ENCODE peak calls at places on chromosomes 13 and 19, in five cellular contexts. M, A, G, U and I are unnamed samples.

GRCh38 chr19:31784631-31785237 is 435.5 kb upstream of the TSHZ3 start:
- DNase-seq in M (no peak), A (no peak), G (no peak), U (no peak), I (no peak)

GRCh38 chr19:1811472-1811894 is 593 bp downstream of the ATP8B3 start:
- DNase-seq in M (peak; percentile 71), A (peak; percentile 29), G (peak; percentile 93), U (peak; percentile 49), I (no peak)

GRCh38 chr19:49869009-49869483 is 1.7 kb upstream of the PNKP start:
- DNase-seq in M (no peak), A (no peak), G (peak; percentile 97), U (no peak), I (no peak)

GRCh38 chr19:33535176-33535575 is 13.6 kb upstream of the PEPD start:
- DNase-seq in M (no peak), A (no peak), G (no peak), U (no peak), I (no peak)

GRCh38 chr13:49298903-49299605 is 51.3 kb downstream of the CDADC1 start:
- DNase-seq in M (no peak), A (no peak), G (no peak), U (no peak), I (no peak)

GRCh38 chr13:43804461-43805070 is 17.8 kb upstream of the ENOX1 start:
- DNase-seq in M (no peak), A (no peak), G (no peak), U (no peak), I (no peak)

GRCh38 chr13:43132911-43133310 is 109.5 kb downstream of the DNAJC15 start:
- DNase-seq in M (no peak), A (no peak), G (no peak), U (no peak), I (no peak)

GRCh38 chr19:48102870-48103751 is 7.5 kb downstream of the PLA2G4C start:
- DNase-seq in M (no peak), A (no peak), G (peak; percentile 44), U (peak; percentile 17), I (peak; percentile 52)

GRCh38 chr13:21074601-21075302 is 13.4 kb upstream of the LATS2 start:
- DNase-seq in M (no peak), A (no peak), G (no peak), U (no peak), I (no peak)

GRCh38 chr19:42461700-42462324 is 19.1 kb upstream of the CXCL17 start:
- DNase-seq in M (no peak), A (no peak), G (no peak), U (no peak), I (no peak)

GRCh38 chr19:41500443-41500842 is 57.5 kb downstream of the ERICH4 start:
- DNase-seq in M (no peak), A (no peak), G (no peak), U (no peak), I (no peak)

GRCh38 chr19:43527860-43528622 is 1.0 kb upstream of the ETHE1 start:
- DNase-seq in M (no peak), A (no peak), G (peak; percentile 80), U (no peak), I (no peak)

GRCh38 chr19:3725640-3726310 is 17.6 kb downstream of the TJP3 start:
- DNase-seq in M (peak; percentile 92), A (no peak), G (no peak), U (no peak), I (no peak)

GRCh38 chr13:19587635-19588300 is 26.4 kb upstream of the TPTE2 start:
- DNase-seq in M (peak; percentile 21), A (no peak), G (no peak), U (no peak), I (no peak)

GRCh38 chr19:53945998-53946397 is 16.7 kb upstream of the CACNG8 start:
- DNase-seq in M (no peak), A (no peak), G (no peak), U (no peak), I (no peak)

GRCh38 chr13:49240017-49240416 is 7.7 kb upstream of the CDADC1 start:
- DNase-seq in M (no peak), A (no peak), G (no peak), U (peak; percentile 25), I (no peak)

GRCh38 chr13:30107536-30108136 is 199.7 kb downstream of the KATNAL1 start:
- DNase-seq in M (no peak), A (no peak), G (no peak), U (no peak), I (no peak)

GRCh38 chr19:29837448-29837961 is 25.7 kb downstream of the CCNE1 start:
- DNase-seq in M (no peak), A (no peak), G (no peak), U (no peak), I (no peak)

GRCh38 chr13:38954291-38954690 is 36.3 kb downstream of the STOML3 start:
- DNase-seq in M (no peak), A (no peak), G (no peak), U (no peak), I (no peak)

GRCh38 chr13:42392706-42393572 is 121.0 kb downstream of the AKAP11 start:
- DNase-seq in M (no peak), A (no peak), G (no peak), U (no peak), I (no peak)

GRCh38 chr13:93549326-93549855 is 322.8 kb downstream of the GPC6 start:
- DNase-seq in M (no peak), A (no peak), G (no peak), U (no peak), I (no peak)

GRCh38 chr13:35512271-35512920 is 35.9 kb upstream of the MAB21L1 start:
- DNase-seq in M (no peak), A (no peak), G (no peak), U (no peak), I (no peak)

GRCh38 chr13:102566513-102566912 is 30.3 kb upstream of the TPP2 start:
- DNase-seq in M (no peak), A (no peak), G (no peak), U (no peak), I (no peak)

GRCh38 chr13:110636053-110636475 is 20.7 kb downstream of the NAXD start:
- DNase-seq in M (no peak), A (no peak), G (no peak), U (no peak), I (no peak)

GRCh38 chr13:75312884-75313520 is 169.0 kb downstream of the TBC1D4 start:
- DNase-seq in M (no peak), A (no peak), G (no peak), U (no peak), I (no peak)

GRCh38 chr13:62418872-62419271 is 1003.2 kb upstream of the PCDH20 start:
- DNase-seq in M (no peak), A (no peak), G (no peak), U (no peak), I (no peak)

GRCh38 chr13:30618186-30618937 is 642 bp downstream of the USPL1 start:
- DNase-seq in M (peak; percentile 37), A (peak; percentile 33), G (no peak), U (no peak), I (no peak)

GRCh38 chr13:44755872-44756271 is 179.7 kb upstream of the TSC22D1 start:
- DNase-seq in M (no peak), A (no peak), G (no peak), U (no peak), I (no peak)

GRCh38 chr13:41356788-41357187 is 45.7 kb downstream of the NAA16 start:
- DNase-seq in M (no peak), A (no peak), G (no peak), U (peak; percentile 7), I (no peak)

GRCh38 chr13:50910483-50910805 is 853 bp downstream of the RNASEH2B start:
- DNase-seq in M (peak; percentile 55), A (peak; percentile 49), G (no peak), U (no peak), I (no peak)

DNA sequence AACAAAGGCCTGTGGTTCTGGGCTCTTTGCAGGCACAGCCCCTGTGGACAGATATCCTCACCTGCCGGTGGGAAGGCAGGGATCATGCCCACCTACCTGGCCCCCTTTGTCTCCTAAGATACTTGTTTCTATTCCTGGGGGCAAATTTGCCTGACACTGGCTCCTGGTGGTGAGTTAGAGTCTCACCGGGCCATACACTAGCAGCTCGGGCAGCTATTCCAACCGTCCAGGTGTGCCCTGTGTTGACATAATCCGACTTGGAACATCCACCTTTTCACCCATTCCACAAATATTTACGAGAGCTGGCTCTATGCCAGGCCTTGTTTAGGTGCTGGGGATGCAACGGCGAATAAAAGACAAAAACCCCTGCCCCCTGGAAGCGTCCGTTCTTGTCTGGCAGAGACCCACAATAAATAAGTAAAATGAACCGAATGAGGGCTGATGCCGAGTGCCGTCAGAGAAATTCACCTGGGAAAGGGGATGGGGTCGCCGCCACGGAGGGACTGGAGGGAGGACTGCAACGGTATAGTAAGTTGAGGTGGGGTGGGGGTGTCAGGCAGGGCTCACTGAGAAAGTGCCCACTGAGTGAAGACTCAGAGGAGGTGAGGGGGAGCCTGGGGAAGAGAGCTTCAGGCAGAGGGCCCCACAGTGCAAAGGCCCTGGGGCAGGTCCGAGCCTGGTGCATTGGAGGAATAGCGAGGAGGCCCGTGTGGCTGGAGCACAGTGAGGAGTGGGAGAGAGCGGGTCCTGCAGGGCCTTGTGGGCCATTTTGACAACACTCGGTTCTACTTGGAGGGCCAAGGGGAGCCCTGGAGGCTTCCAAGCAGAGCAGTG is 43.2 kb upstream of the RANBP3 start:
- DNase-seq in M (no peak), A (no peak), G (peak; percentile 62), U (no peak), I (no peak)
- H3K4me3 ChIP-seq in M (no peak overlapping the region), A (no peak overlapping the region), G (no peak overlapping the region), U (no peak overlapping the region), I (no peak overlapping the region)

GRCh38 chr19:22517496-22518411 is 95.6 kb upstream of the ZNF98 start:
- DNase-seq in M (no peak), A (no peak), G (peak; percentile 76), U (no peak), I (no peak)

GRCh38 chr19:22515435-22515834 is 93.3 kb upstream of the ZNF98 start:
- DNase-seq in M (no peak), A (no peak), G (no peak), U (no peak), I (no peak)

GRCh38 chr19:22523940-22524339 is 101.8 kb upstream of the ZNF98 start:
- DNase-seq in M (no peak), A (no peak), G (no peak), U (no peak), I (no peak)

GRCh38 chr19:22519152-22519551 is 97.0 kb upstream of the ZNF98 start:
- DNase-seq in M (no peak), A (no peak), G (peak; percentile 28), U (no peak), I (no peak)
- H3K9me3 ChIP-seq in M (no peaks in the 10 kb centered on the region), A (no peaks in the 10 kb centered on the region), G (peaks cover 1% of the 10 kb centered on the region), U (no peaks in the 10 kb centered on the region), I (peaks cover 22% of the 10 kb centered on the region)

DNA sequence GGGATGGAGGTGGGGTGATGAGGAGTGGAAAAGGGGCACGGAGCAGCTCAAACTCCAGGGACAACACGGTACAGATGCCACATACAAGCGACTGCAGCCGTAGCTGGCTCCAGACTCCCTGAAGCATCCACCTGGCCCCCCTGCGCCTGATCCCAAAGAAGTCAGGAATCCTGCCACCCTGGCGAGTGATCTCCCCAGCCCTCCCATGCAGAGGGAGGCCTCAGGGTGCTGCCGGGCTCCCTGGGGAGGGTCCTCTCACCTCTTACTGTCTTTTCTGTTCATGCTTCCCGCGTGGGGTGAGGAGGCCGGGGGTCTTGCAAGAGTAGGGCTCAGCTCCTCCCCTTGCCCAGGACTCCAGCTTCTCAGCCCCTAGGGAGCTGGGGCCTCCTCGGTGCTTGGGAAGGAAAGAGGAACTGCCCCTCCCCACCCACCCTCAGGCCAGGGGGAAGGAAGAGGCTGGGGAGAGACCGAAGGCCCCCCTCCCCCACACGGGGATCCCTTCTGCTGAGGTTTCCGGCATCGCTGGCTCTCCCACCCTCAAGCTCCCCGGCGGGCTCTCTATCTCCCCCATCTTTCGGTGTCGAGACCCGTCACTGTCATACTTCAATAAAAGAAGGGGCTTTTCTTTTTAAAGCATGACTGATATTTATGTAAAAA is at the start of gene RASGRP4:
- DNase-seq in M (no peak), A (peak; percentile 44), G (no peak), U (peak; percentile 26), I (no peak)
- H3K4me3 ChIP-seq in M (no peak within 1 kb of the TSS), A (peak within 1 kb of the TSS; percentile 34), G (no peak within 1 kb of the TSS), U (no peak within 1 kb of the TSS), I (no peak within 1 kb of the TSS)

GRCh38 chr19:36876993-36877938 is 26.6 kb downstream of the ZNF345 start:
- DNase-seq in M (no peak), A (no peak), G (no peak), U (no peak), I (no peak)
- H3K9me3 ChIP-seq in M (peaks cover 33% of the 10 kb centered on the region), A (peaks cover 8% of the 10 kb centered on the region), G (peaks cover 23% of the 10 kb centered on the region), U (peaks cover 67% of the 10 kb centered on the region), I (peaks cover 6% of the 10 kb centered on the region)